ENCODE peak calls at places on chromosomes 11 and 22, in five cellular contexts. One of them, this sample, is unnamed.
A peak's percentile ranks its signal among the peaks of the same experiment; 100 is the strongest.

GRCh38 chr11:72483412-72484186 is 49.3 kb upstream of the CLPB start:
- DNase-seq in spleen: no peak
- DNase-seq in HCT116: no peak
- DNase-seq in prostate gland: peak; percentile 5
- DNase-seq in K562: no peak
- DNase-seq in this sample: no peak

GRCh38 chr11:20795005-20795404 is 125.6 kb downstream of the NELL1 start:
- DNase-seq in spleen: no peak
- DNase-seq in HCT116: no peak
- DNase-seq in prostate gland: no peak
- DNase-seq in K562: no peak
- DNase-seq in this sample: no peak

GRCh38 chr11:79198898-79199250 is 242.0 kb downstream of the TENM4 start:
- DNase-seq in spleen: no peak
- DNase-seq in HCT116: no peak
- DNase-seq in prostate gland: no peak
- DNase-seq in K562: no peak
- DNase-seq in this sample: no peak

GRCh38 chr22:24994070-24994763 is 41.7 kb downstream of the KIAA1671 start:
- DNase-seq in spleen: no peak
- DNase-seq in HCT116: peak; percentile 73
- DNase-seq in prostate gland: no peak
- DNase-seq in K562: no peak
- DNase-seq in this sample: peak; percentile 74

GRCh38 chr22:47659467-47660302 is 897.2 kb downstream of the TBC1D22A start:
- DNase-seq in spleen: no peak
- DNase-seq in HCT116: no peak
- DNase-seq in prostate gland: no peak
- DNase-seq in K562: no peak
- DNase-seq in this sample: no peak

GRCh38 chr11:103170865-103171264 is 61.6 kb downstream of the DYNC2H1 start:
- DNase-seq in spleen: no peak
- DNase-seq in HCT116: no peak
- DNase-seq in prostate gland: no peak
- DNase-seq in K562: no peak
- DNase-seq in this sample: no peak

GRCh38 chr11:61567286-61568061 is 13.4 kb downstream of the SYT7 start:
- DNase-seq in spleen: peak; percentile 85
- DNase-seq in HCT116: peak; percentile 81
- DNase-seq in prostate gland: peak; percentile 70
- DNase-seq in K562: peak; percentile 90
- DNase-seq in this sample: peak; percentile 62

GRCh38 chr11:84056696-84057095 is 770.5 kb upstream of the CCDC90B start:
- DNase-seq in spleen: no peak
- DNase-seq in HCT116: no peak
- DNase-seq in prostate gland: no peak
- DNase-seq in K562: no peak
- DNase-seq in this sample: no peak

GRCh38 chr22:17858033-17858432 is 83.8 kb upstream of the BID start:
- DNase-seq in spleen: no peak
- DNase-seq in HCT116: no peak
- DNase-seq in prostate gland: no peak
- DNase-seq in K562: no peak
- DNase-seq in this sample: no peak

GRCh38 chr11:12808519-12808918 is 134.3 kb downstream of the TEAD1 start:
- DNase-seq in spleen: no peak
- DNase-seq in HCT116: no peak
- DNase-seq in prostate gland: no peak
- DNase-seq in K562: no peak
- DNase-seq in this sample: no peak

GRCh38 chr22:23404689-23405365 is 175.3 kb downstream of the IGLL1 start:
- DNase-seq in spleen: peak; percentile 60
- DNase-seq in HCT116: no peak
- DNase-seq in prostate gland: no peak
- DNase-seq in K562: no peak
- DNase-seq in this sample: no peak

GRCh38 chr11:10899542-10899830 is 41.6 kb upstream of the ZBED5 start:
- DNase-seq in spleen: no peak
- DNase-seq in HCT116: no peak
- DNase-seq in prostate gland: peak; percentile 88
- DNase-seq in K562: peak; percentile 94
- DNase-seq in this sample: no peak

GRCh38 chr11:76659672-76660532 is 10.6 kb downstream of the LRRC32 start:
- DNase-seq in spleen: peak; percentile 73
- DNase-seq in HCT116: no peak
- DNase-seq in prostate gland: no peak
- DNase-seq in K562: no peak
- DNase-seq in this sample: no peak

GRCh38 chr22:22755778-22756100 is 111.3 kb downstream of the GGTLC2 start:
- DNase-seq in spleen: no peak
- DNase-seq in HCT116: no peak
- DNase-seq in prostate gland: no peak
- DNase-seq in K562: no peak
- DNase-seq in this sample: no peak

GRCh38 chr11:39784873-39785272 is 1674.6 kb downstream of the LRRC4C start:
- DNase-seq in spleen: no peak
- DNase-seq in HCT116: no peak
- DNase-seq in prostate gland: no peak
- DNase-seq in K562: no peak
- DNase-seq in this sample: no peak

GRCh38 chr11:29159552-29160465 is 857.0 kb downstream of the KCNA4 start:
- DNase-seq in spleen: no peak
- DNase-seq in HCT116: peak; percentile 31
- DNase-seq in prostate gland: peak; percentile 11
- DNase-seq in K562: peak; percentile 12
- DNase-seq in this sample: no peak

GRCh38 chr11:8566613-8567210 is 27.3 kb downstream of the STK33 start:
- DNase-seq in spleen: no peak
- DNase-seq in HCT116: peak; percentile 23
- DNase-seq in prostate gland: no peak
- DNase-seq in K562: peak; percentile 41
- DNase-seq in this sample: no peak

GRCh38 chr22:45968751-45969413 is 8.1 kb downstream of the WNT7B start:
- DNase-seq in spleen: no peak
- DNase-seq in HCT116: peak; percentile 50
- DNase-seq in prostate gland: no peak
- DNase-seq in K562: no peak
- DNase-seq in this sample: no peak

GRCh38 chr11:104968856-104969776 is 742 bp upstream of the CASP4 start:
- DNase-seq in spleen: peak; percentile 81
- DNase-seq in HCT116: no peak
- DNase-seq in prostate gland: peak; percentile 14
- DNase-seq in K562: no peak
- DNase-seq in this sample: peak; percentile 22

GRCh38 chr11:37449146-37449545 is 851.1 kb upstream of the RAG2 start:
- DNase-seq in spleen: no peak
- DNase-seq in HCT116: no peak
- DNase-seq in prostate gland: no peak
- DNase-seq in K562: peak; percentile 3
- DNase-seq in this sample: no peak

GRCh38 chr11:44096360-44097188 is 1.1 kb downstream of the EXT2 start:
- DNase-seq in spleen: peak; percentile 84
- DNase-seq in HCT116: no peak
- DNase-seq in prostate gland: no peak
- DNase-seq in K562: peak; percentile 10
- DNase-seq in this sample: no peak

GRCh38 chr11:19353287-19353686 is 112.5 kb upstream of the E2F8 start:
- DNase-seq in spleen: no peak
- DNase-seq in HCT116: no peak
- DNase-seq in prostate gland: no peak
- DNase-seq in K562: no peak
- DNase-seq in this sample: no peak

GRCh38 chr22:38203090-38203810 is 1.5 kb downstream of the MAFF start:
- DNase-seq in spleen: peak; percentile 89
- DNase-seq in HCT116: no peak
- DNase-seq in prostate gland: peak; percentile 78
- DNase-seq in K562: peak; percentile 49
- DNase-seq in this sample: peak; percentile 76
- H3K27ac ChIP-seq in spleen: peak overlapping the region; percentile 96
- H3K27ac ChIP-seq in HCT116: peak overlapping the region; percentile 99
- H3K27ac ChIP-seq in prostate gland: peak overlapping the region; percentile 96
- H3K27ac ChIP-seq in K562: no peak overlapping the region
- H3K27ac ChIP-seq in this sample: peak overlapping the region; percentile 99

GRCh38 chr22:50294319-50294656 is 13.2 kb downstream of the PLXNB2 start:
- DNase-seq in spleen: no peak
- DNase-seq in HCT116: no peak
- DNase-seq in prostate gland: no peak
- DNase-seq in K562: no peak
- DNase-seq in this sample: no peak
- TF ChIP-seq POLR2AphosphoS5 in spleen: no peak
- TF ChIP-seq POLR2AphosphoS5 in HCT116: no peak
- TF ChIP-seq POLR2AphosphoS5 in prostate gland: no peak
- TF ChIP-seq POLR2AphosphoS5 in K562: no peak
- TF ChIP-seq POLR2AphosphoS5 in this sample: no peak

GRCh38 chr11:119416606-119417580 is 6.1 kb downstream of the THY1 start:
- DNase-seq in spleen: no peak
- DNase-seq in HCT116: no peak
- DNase-seq in prostate gland: no peak
- DNase-seq in K562: no peak
- DNase-seq in this sample: peak; percentile 43
- TF ChIP-seq POLR2A in spleen: no peak
- TF ChIP-seq POLR2A in HCT116: no peak
- TF ChIP-seq POLR2A in prostate gland: no peak
- TF ChIP-seq POLR2A in K562: no peak
- TF ChIP-seq POLR2A in this sample: no peak

DNA sequence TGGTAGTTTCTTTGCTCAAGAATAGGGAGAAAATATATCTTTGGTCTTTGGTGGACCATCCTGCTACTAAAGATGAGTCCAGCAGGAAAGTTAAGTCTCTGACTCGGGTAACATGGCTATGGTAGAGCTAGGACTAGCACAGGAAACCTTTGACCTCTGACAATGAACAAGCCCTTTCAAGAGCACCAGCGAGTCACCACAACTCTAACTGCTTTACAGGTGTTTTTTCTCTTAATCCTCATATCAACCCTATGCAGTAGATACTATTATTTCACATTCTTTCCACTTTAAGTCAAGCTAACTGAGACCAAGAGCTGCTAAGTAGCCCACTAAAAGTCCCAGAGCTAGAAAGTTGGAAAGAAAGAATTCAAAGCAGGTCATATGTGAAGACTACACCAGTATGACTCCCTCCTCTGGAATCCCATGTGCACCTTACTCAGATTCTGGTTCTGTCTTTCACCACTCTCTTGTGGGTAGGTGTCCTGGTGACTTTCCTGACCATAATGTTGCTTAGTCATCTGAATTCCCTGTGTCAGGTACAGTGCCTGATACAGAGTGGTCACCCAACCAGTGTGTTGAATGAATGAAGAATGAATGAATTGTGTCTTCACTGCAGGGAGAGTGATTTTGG is 53.8 kb upstream of the ME3 start:
- DNase-seq in spleen: no peak
- DNase-seq in HCT116: peak; percentile 61
- DNase-seq in prostate gland: no peak
- DNase-seq in K562: no peak
- DNase-seq in this sample: no peak
- H3K27ac ChIP-seq in spleen: no peak overlapping the region
- H3K27ac ChIP-seq in HCT116: no peak overlapping the region
- H3K27ac ChIP-seq in prostate gland: no peak overlapping the region
- H3K27ac ChIP-seq in K562: no peak overlapping the region
- H3K27ac ChIP-seq in this sample: no peak overlapping the region

GRCh38 chr11:843818-844692 is 1.4 kb downstream of the TSPAN4 start:
- DNase-seq in spleen: peak; percentile 94
- DNase-seq in HCT116: no peak
- DNase-seq in prostate gland: peak; percentile 73
- DNase-seq in K562: peak; percentile 68
- DNase-seq in this sample: peak; percentile 84
- TF ChIP-seq POLR2AphosphoS5 in spleen: peak; percentile 94
- TF ChIP-seq POLR2AphosphoS5 in HCT116: peak; percentile 40
- TF ChIP-seq POLR2AphosphoS5 in prostate gland: peak; percentile 76
- TF ChIP-seq POLR2AphosphoS5 in K562: no peak
- TF ChIP-seq POLR2AphosphoS5 in this sample: peak; percentile 95

GRCh38 chr11:118908931-118909618 is 16.7 kb downstream of the BCL9L start:
- DNase-seq in spleen: peak; percentile 74
- DNase-seq in HCT116: no peak
- DNase-seq in prostate gland: peak; percentile 70
- DNase-seq in K562: peak; percentile 58
- DNase-seq in this sample: peak; percentile 70
- TF ChIP-seq POLR2A in spleen: no peak
- TF ChIP-seq POLR2A in HCT116: peak; percentile 47
- TF ChIP-seq POLR2A in prostate gland: peak; percentile 42
- TF ChIP-seq POLR2A in K562: no peak
- TF ChIP-seq POLR2A in this sample: no peak

GRCh38 chr11:110090466-110091026 is 2.6 kb upstream of the ZC3H12C start:
- DNase-seq in spleen: no peak
- DNase-seq in HCT116: no peak
- DNase-seq in prostate gland: no peak
- DNase-seq in K562: no peak
- DNase-seq in this sample: no peak

GRCh38 chr11:110086892-110087309 is 6.3 kb upstream of the ZC3H12C start:
- DNase-seq in spleen: no peak
- DNase-seq in HCT116: no peak
- DNase-seq in prostate gland: no peak
- DNase-seq in K562: no peak
- DNase-seq in this sample: no peak

GRCh38 chr11:110089617-110090282 is 3.4 kb upstream of the ZC3H12C start:
- DNase-seq in spleen: no peak
- DNase-seq in HCT116: no peak
- DNase-seq in prostate gland: no peak
- DNase-seq in K562: no peak
- DNase-seq in this sample: no peak

GRCh38 chr11:110087820-110088534 is 5.2 kb upstream of the ZC3H12C start:
- DNase-seq in spleen: no peak
- DNase-seq in HCT116: no peak
- DNase-seq in prostate gland: no peak
- DNase-seq in K562: no peak
- DNase-seq in this sample: no peak

DNA sequence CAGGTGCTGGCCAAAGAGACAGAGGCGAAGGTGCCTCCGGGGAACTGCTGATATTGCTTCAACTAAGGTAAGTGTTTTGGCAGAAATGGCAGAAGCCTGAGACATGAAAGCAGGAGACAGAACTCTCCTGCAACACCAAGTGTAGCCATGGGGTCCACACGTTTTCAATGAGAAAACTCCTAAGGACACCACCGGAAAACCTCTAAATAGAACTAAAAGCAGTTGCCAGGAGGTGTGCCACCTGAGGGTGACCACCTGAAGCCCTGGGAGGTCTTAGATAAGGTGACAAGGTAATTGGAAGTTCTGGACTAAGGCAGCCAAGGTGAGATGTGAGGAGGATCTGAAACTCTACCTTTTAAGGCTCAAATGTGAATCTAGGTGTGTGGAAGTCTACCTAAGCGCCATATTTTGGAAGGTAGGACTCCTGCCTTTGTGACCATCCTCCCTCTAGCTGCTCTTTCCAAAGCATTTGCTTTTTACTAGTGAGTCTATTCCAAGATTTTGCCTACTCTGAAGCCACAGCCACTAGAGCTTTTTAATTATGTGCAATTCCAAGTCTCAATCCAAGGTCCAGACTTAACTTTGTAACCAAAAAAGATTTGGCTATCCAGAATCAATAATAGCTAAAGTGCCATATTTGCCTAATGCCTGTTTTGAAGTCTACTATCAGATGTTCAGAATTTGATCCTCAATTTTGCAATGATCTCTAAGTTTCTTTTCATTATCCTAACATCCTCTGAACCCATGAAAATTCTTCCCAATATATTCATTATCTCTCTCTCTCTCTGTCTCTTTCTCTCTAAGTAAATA is 4.5 kb upstream of the ZC3H12C start:
- DNase-seq in spleen: no peak
- DNase-seq in HCT116: no peak
- DNase-seq in prostate gland: no peak
- DNase-seq in K562: no peak
- DNase-seq in this sample: no peak
- H3K27ac ChIP-seq in spleen: no peak overlapping the region
- H3K27ac ChIP-seq in HCT116: no peak overlapping the region
- H3K27ac ChIP-seq in prostate gland: no peak overlapping the region
- H3K27ac ChIP-seq in K562: no peak overlapping the region
- H3K27ac ChIP-seq in this sample: no peak overlapping the region